ENCODE peak calls at places on chromosomes 7 and 10, in seven cellular contexts. One of them, this sample, is unnamed.

GRCh38 chr7:37495574-37496184 is 47.0 kb upstream of the ELMO1 start:
- DNase-seq in uterus: no peak
- DNase-seq in ovary: no peak
- DNase-seq in adrenal gland: no peak
- DNase-seq in HCT116: no peak
- DNase-seq in body of pancreas: no peak
- DNase-seq in IMR-90: peak; percentile 13
- DNase-seq in this sample: no peak

GRCh38 chr7:105521027-105521730 is 892 bp downstream of the PUS7 start:
- DNase-seq in uterus: peak; percentile 45
- DNase-seq in ovary: peak; percentile 42
- DNase-seq in adrenal gland: peak; percentile 72
- DNase-seq in HCT116: no peak
- DNase-seq in body of pancreas: peak; percentile 56
- DNase-seq in IMR-90: peak; percentile 50
- DNase-seq in this sample: peak; percentile 69

GRCh38 chr10:88833722-88834121 is 17.9 kb downstream of the ANKRD22 start:
- DNase-seq in uterus: no peak
- DNase-seq in ovary: no peak
- DNase-seq in adrenal gland: no peak
- DNase-seq in HCT116: no peak
- DNase-seq in body of pancreas: no peak
- DNase-seq in IMR-90: no peak
- DNase-seq in this sample: no peak

GRCh38 chr10:121282797-121283515 is 315.3 kb downstream of the FGFR2 start:
- DNase-seq in uterus: no peak
- DNase-seq in ovary: no peak
- DNase-seq in adrenal gland: no peak
- DNase-seq in HCT116: no peak
- DNase-seq in body of pancreas: no peak
- DNase-seq in IMR-90: no peak
- DNase-seq in this sample: no peak

GRCh38 chr10:33193867-33194521 is 140.5 kb downstream of the NRP1 start:
- DNase-seq in uterus: no peak
- DNase-seq in ovary: peak; percentile 55
- DNase-seq in adrenal gland: no peak
- DNase-seq in HCT116: no peak
- DNase-seq in body of pancreas: no peak
- DNase-seq in IMR-90: peak; percentile 74
- DNase-seq in this sample: no peak

GRCh38 chr10:46998595-46998994 is 87.4 kb downstream of the PTPN20 start:
- DNase-seq in uterus: no peak
- DNase-seq in ovary: no peak
- DNase-seq in adrenal gland: no peak
- DNase-seq in HCT116: no peak
- DNase-seq in body of pancreas: no peak
- DNase-seq in IMR-90: no peak
- DNase-seq in this sample: no peak

GRCh38 chr10:116113721-116114501 is 159.1 kb downstream of the GFRA1 start:
- DNase-seq in uterus: no peak
- DNase-seq in ovary: no peak
- DNase-seq in adrenal gland: no peak
- DNase-seq in HCT116: no peak
- DNase-seq in body of pancreas: no peak
- DNase-seq in IMR-90: peak; percentile 82
- DNase-seq in this sample: no peak

GRCh38 chr10:70052462-70053211 is at the start of gene MACROH2A2:
- DNase-seq in uterus: peak; percentile 62
- DNase-seq in ovary: peak; percentile 65
- DNase-seq in adrenal gland: peak; percentile 29
- DNase-seq in HCT116: peak; percentile 47
- DNase-seq in body of pancreas: peak; percentile 61
- DNase-seq in IMR-90: peak; percentile 66
- DNase-seq in this sample: peak; percentile 61

GRCh38 chr7:99864041-99864440 is 12.8 kb downstream of the OR2AE1 start:
- DNase-seq in uterus: no peak
- DNase-seq in ovary: no peak
- DNase-seq in adrenal gland: no peak
- DNase-seq in HCT116: no peak
- DNase-seq in body of pancreas: no peak
- DNase-seq in IMR-90: no peak
- DNase-seq in this sample: no peak

GRCh38 chr7:138979988-138980574 is 1.1 kb downstream of the KIAA1549 start:
- DNase-seq in uterus: no peak
- DNase-seq in ovary: no peak
- DNase-seq in adrenal gland: no peak
- DNase-seq in HCT116: no peak
- DNase-seq in body of pancreas: no peak
- DNase-seq in IMR-90: no peak
- DNase-seq in this sample: no peak

GRCh38 chr7:68434857-68435256 is 1163.4 kb upstream of the AUTS2 start:
- DNase-seq in uterus: no peak
- DNase-seq in ovary: no peak
- DNase-seq in adrenal gland: no peak
- DNase-seq in HCT116: no peak
- DNase-seq in body of pancreas: no peak
- DNase-seq in IMR-90: no peak
- DNase-seq in this sample: no peak

GRCh38 chr10:76411719-76412435 is 980.5 kb downstream of the LRMDA start:
- DNase-seq in uterus: peak; percentile 62
- DNase-seq in ovary: peak; percentile 83
- DNase-seq in adrenal gland: no peak
- DNase-seq in HCT116: no peak
- DNase-seq in body of pancreas: peak; percentile 30
- DNase-seq in IMR-90: no peak
- DNase-seq in this sample: peak; percentile 76

GRCh38 chr7:106425017-106425719 is 140.4 kb upstream of the NAMPT start:
- DNase-seq in uterus: peak; percentile 87
- DNase-seq in ovary: peak; percentile 86
- DNase-seq in adrenal gland: peak; percentile 91
- DNase-seq in HCT116: no peak
- DNase-seq in body of pancreas: peak; percentile 75
- DNase-seq in IMR-90: peak; percentile 100
- DNase-seq in this sample: no peak

GRCh38 chr7:95772771-95773581 is 622 bp downstream of the DYNC1I1 start:
- DNase-seq in uterus: peak; percentile 20
- DNase-seq in ovary: peak; percentile 49
- DNase-seq in adrenal gland: peak; percentile 31
- DNase-seq in HCT116: no peak
- DNase-seq in body of pancreas: peak; percentile 41
- DNase-seq in IMR-90: no peak
- DNase-seq in this sample: peak; percentile 31

GRCh38 chr10:11658801-11659368 is 47.4 kb upstream of the USP6NL start:
- DNase-seq in uterus: no peak
- DNase-seq in ovary: no peak
- DNase-seq in adrenal gland: peak; percentile 4
- DNase-seq in HCT116: no peak
- DNase-seq in body of pancreas: no peak
- DNase-seq in IMR-90: no peak
- DNase-seq in this sample: no peak

GRCh38 chr7:82230826-82231581 is 212.6 kb downstream of the CACNA2D1 start:
- DNase-seq in uterus: no peak
- DNase-seq in ovary: no peak
- DNase-seq in adrenal gland: no peak
- DNase-seq in HCT116: no peak
- DNase-seq in body of pancreas: no peak
- DNase-seq in IMR-90: no peak
- DNase-seq in this sample: no peak

GRCh38 chr10:90930971-90931841 is 10.3 kb upstream of the ANKRD1 start:
- DNase-seq in uterus: peak; percentile 28
- DNase-seq in ovary: no peak
- DNase-seq in adrenal gland: peak; percentile 65
- DNase-seq in HCT116: no peak
- DNase-seq in body of pancreas: peak; percentile 37
- DNase-seq in IMR-90: peak; percentile 85
- DNase-seq in this sample: peak; percentile 59

GRCh38 chr10:69960606-69961167 is 92.0 kb upstream of the MACROH2A2 start:
- DNase-seq in uterus: no peak
- DNase-seq in ovary: no peak
- DNase-seq in adrenal gland: no peak
- DNase-seq in HCT116: no peak
- DNase-seq in body of pancreas: no peak
- DNase-seq in IMR-90: no peak
- DNase-seq in this sample: no peak

GRCh38 chr7:51229106-51229537 is 87.5 kb downstream of the COBL start:
- DNase-seq in uterus: no peak
- DNase-seq in ovary: no peak
- DNase-seq in adrenal gland: no peak
- DNase-seq in HCT116: no peak
- DNase-seq in body of pancreas: no peak
- DNase-seq in IMR-90: no peak
- DNase-seq in this sample: no peak

GRCh38 chr7:25860206-25860881 is 291.7 kb upstream of the NFE2L3 start:
- DNase-seq in uterus: no peak
- DNase-seq in ovary: no peak
- DNase-seq in adrenal gland: no peak
- DNase-seq in HCT116: no peak
- DNase-seq in body of pancreas: no peak
- DNase-seq in IMR-90: peak; percentile 24
- DNase-seq in this sample: no peak

GRCh38 chr10:54843932-54844331 is 42.9 kb upstream of the PCDH15 start:
- DNase-seq in uterus: no peak
- DNase-seq in ovary: no peak
- DNase-seq in adrenal gland: no peak
- DNase-seq in HCT116: no peak
- DNase-seq in body of pancreas: no peak
- DNase-seq in IMR-90: no peak
- DNase-seq in this sample: no peak

GRCh38 chr7:111929258-111929657 is 276.9 kb downstream of the DOCK4 start:
- DNase-seq in uterus: no peak
- DNase-seq in ovary: no peak
- DNase-seq in adrenal gland: no peak
- DNase-seq in HCT116: no peak
- DNase-seq in body of pancreas: no peak
- DNase-seq in IMR-90: no peak
- DNase-seq in this sample: no peak

GRCh38 chr10:89649051-89649450 is 4.0 kb upstream of the PANK1 start:
- DNase-seq in uterus: no peak
- DNase-seq in ovary: no peak
- DNase-seq in adrenal gland: no peak
- DNase-seq in HCT116: no peak
- DNase-seq in body of pancreas: no peak
- DNase-seq in IMR-90: no peak
- DNase-seq in this sample: no peak

GRCh38 chr10:48895198-48895720 is 44.4 kb downstream of the LRRC18 start:
- DNase-seq in uterus: no peak
- DNase-seq in ovary: no peak
- DNase-seq in adrenal gland: no peak
- DNase-seq in HCT116: no peak
- DNase-seq in body of pancreas: no peak
- DNase-seq in IMR-90: no peak
- DNase-seq in this sample: no peak

GRCh38 chr7:17939111-17939669 is 1.1 kb downstream of the SNX13 start:
- DNase-seq in uterus: no peak
- DNase-seq in ovary: no peak
- DNase-seq in adrenal gland: no peak
- DNase-seq in HCT116: no peak
- DNase-seq in body of pancreas: no peak
- DNase-seq in IMR-90: peak; percentile 30
- DNase-seq in this sample: no peak

GRCh38 chr10:112716076-112716475 is 234.0 kb upstream of the TCF7L2 start:
- DNase-seq in uterus: no peak
- DNase-seq in ovary: no peak
- DNase-seq in adrenal gland: no peak
- DNase-seq in HCT116: no peak
- DNase-seq in body of pancreas: no peak
- DNase-seq in IMR-90: no peak
- DNase-seq in this sample: no peak

GRCh38 chr7:28389504-28390385 is 22.6 kb upstream of the CREB5 start:
- DNase-seq in uterus: no peak
- DNase-seq in ovary: no peak
- DNase-seq in adrenal gland: no peak
- DNase-seq in HCT116: peak; percentile 49
- DNase-seq in body of pancreas: no peak
- DNase-seq in IMR-90: peak; percentile 79
- DNase-seq in this sample: no peak

DNA sequence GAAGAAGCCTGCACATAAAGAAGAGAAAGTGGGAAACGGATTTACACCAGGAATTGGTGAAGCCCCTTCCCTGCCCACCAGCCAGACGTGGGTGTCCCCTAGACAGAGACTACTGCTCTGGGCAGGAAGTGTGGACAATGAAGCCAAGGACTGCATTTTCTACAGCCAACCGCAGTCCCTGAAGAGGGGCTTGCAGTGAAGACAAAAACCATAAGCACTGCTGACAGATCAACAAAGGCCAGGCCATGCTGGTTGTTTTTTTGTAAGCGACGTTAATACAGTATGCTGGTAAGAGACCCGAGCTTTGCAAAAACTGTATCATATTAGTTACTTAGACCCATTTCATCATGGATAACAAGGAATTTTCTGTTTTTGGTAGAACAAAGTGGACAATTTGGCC is 163.7 kb downstream of the PARD3 start:
- DNase-seq in uterus: no peak
- DNase-seq in ovary: no peak
- DNase-seq in adrenal gland: no peak
- DNase-seq in HCT116: no peak
- DNase-seq in body of pancreas: no peak
- DNase-seq in IMR-90: no peak
- DNase-seq in this sample: no peak
- TF ChIP-seq CTCF in uterus: no peak
- TF ChIP-seq CTCF in ovary: no peak
- TF ChIP-seq CTCF in adrenal gland: no peak
- TF ChIP-seq CTCF in HCT116: no peak
- TF ChIP-seq CTCF in body of pancreas: no peak
- TF ChIP-seq CTCF in IMR-90: no peak
- TF ChIP-seq CTCF in this sample: no peak

DNA sequence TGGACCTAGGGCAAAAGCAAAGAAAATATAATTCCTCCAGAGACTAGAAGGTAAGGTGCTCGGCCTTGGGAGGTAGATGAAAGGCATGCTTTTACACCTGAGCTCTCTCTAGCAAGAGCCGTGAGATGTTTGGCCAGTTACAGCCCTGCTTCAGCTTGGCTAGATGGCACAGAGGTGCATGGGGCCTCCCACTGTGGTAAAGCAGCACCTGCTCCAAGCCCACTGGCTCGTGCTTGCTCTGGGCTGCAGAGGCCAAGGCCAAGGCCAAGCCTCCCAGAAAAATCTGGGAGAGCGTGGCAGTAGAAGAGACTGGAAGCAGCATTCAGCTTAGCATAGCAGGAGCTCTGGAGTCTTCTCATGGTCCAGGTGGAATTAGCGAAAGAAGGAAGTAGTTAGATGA is 31.0 kb upstream of the OPALIN start:
- DNase-seq in uterus: no peak
- DNase-seq in ovary: no peak
- DNase-seq in adrenal gland: no peak
- DNase-seq in HCT116: no peak
- DNase-seq in body of pancreas: peak; percentile 33
- DNase-seq in IMR-90: no peak
- DNase-seq in this sample: no peak
- H3K27me3 ChIP-seq in uterus: no peaks in the 10 kb centered on the region
- H3K27me3 ChIP-seq in ovary: no peaks in the 10 kb centered on the region
- H3K27me3 ChIP-seq in adrenal gland: no peaks in the 10 kb centered on the region
- H3K27me3 ChIP-seq in HCT116: peaks cover 18% of the 10 kb centered on the region
- H3K27me3 ChIP-seq in body of pancreas: no peaks in the 10 kb centered on the region
- H3K27me3 ChIP-seq in IMR-90: peaks cover 12% of the 10 kb centered on the region
- H3K27me3 ChIP-seq in this sample: no peaks in the 10 kb centered on the region

GRCh38 chr10:63114031-63114814 is 18.9 kb upstream of the NRBF2 start:
- DNase-seq in uterus: peak; percentile 90
- DNase-seq in ovary: peak; percentile 88
- DNase-seq in adrenal gland: peak; percentile 88
- DNase-seq in HCT116: no peak
- DNase-seq in body of pancreas: peak; percentile 72
- DNase-seq in IMR-90: peak; percentile 88
- DNase-seq in this sample: peak; percentile 82
- TF ChIP-seq POLR2A in uterus: no peak
- TF ChIP-seq POLR2A in ovary: no peak
- TF ChIP-seq POLR2A in adrenal gland: no peak
- TF ChIP-seq POLR2A in HCT116: no peak
- TF ChIP-seq POLR2A in body of pancreas: no peak
- TF ChIP-seq POLR2A in IMR-90: no peak
- TF ChIP-seq POLR2A in this sample: no peak

GRCh38 chr10:8726087-8726486 is 671.6 kb downstream of the GATA3 start:
- DNase-seq in uterus: no peak
- DNase-seq in ovary: no peak
- DNase-seq in adrenal gland: no peak
- DNase-seq in HCT116: no peak
- DNase-seq in body of pancreas: no peak
- DNase-seq in IMR-90: no peak
- DNase-seq in this sample: no peak
- TF ChIP-seq CTCF in uterus: no peak
- TF ChIP-seq CTCF in ovary: no peak
- TF ChIP-seq CTCF in adrenal gland: no peak
- TF ChIP-seq CTCF in HCT116: no peak
- TF ChIP-seq CTCF in body of pancreas: no peak
- TF ChIP-seq CTCF in IMR-90: no peak
- TF ChIP-seq CTCF in this sample: no peak

This sample was measured in heart left ventricle.